ENCODE peak calls at places on chromosome 19, in four cellular contexts. M, O, R and P are unnamed samples.

GRCh38 chr19:4373601-4374441 is 26.5 kb downstream of the SH3GL1 start:
- DNase-seq in M (no peak), O (peak; percentile 55), R (no peak), P (no peak)

GRCh38 chr19:2611483-2612464 is 90.7 kb downstream of the GNG7 start:
- DNase-seq in M (no peak), O (peak; percentile 19), R (no peak), P (no peak)

GRCh38 chr19:35090160-35090794 is 25.3 kb upstream of the FXYD3 start:
- DNase-seq in M (peak; percentile 33), O (no peak), R (peak; percentile 76), P (peak; percentile 68)

GRCh38 chr19:45016388-45017314 is 15.4 kb downstream of the RELB start:
- DNase-seq in M (peak; percentile 21), O (peak; percentile 40), R (peak; percentile 80), P (peak; percentile 76)

GRCh38 chr19:7917292-7918061 is 2.7 kb upstream of the SNAPC2 start:
- DNase-seq in M (no peak), O (no peak), R (peak; percentile 63), P (no peak)

GRCh38 chr19:36916991-36917390 is 859 bp downstream of the ZNF568 start:
- DNase-seq in M (no peak), O (no peak), R (peak; percentile 2), P (no peak)

GRCh38 chr19:9911524-9911923 is 24.8 kb downstream of the OLFM2 start:
- DNase-seq in M (no peak), O (no peak), R (no peak), P (no peak)

GRCh38 chr19:54196514-54196913 is 4.1 kb upstream of the RPS9 start:
- DNase-seq in M (no peak), O (no peak), R (no peak), P (no peak)

GRCh38 chr19:28641395-28641794 is 571.6 kb downstream of the UQCRFS1 start:
- DNase-seq in M (no peak), O (no peak), R (no peak), P (no peak)

GRCh38 chr19:28644261-28644660 is 568.7 kb downstream of the UQCRFS1 start:
- DNase-seq in M (no peak), O (no peak), R (no peak), P (no peak)

GRCh38 chr19:28642787-28643186 is 570.2 kb downstream of the UQCRFS1 start:
- DNase-seq in M (no peak), O (no peak), R (no peak), P (no peak)

GRCh38 chr19:28640506-28640905 is 572.4 kb downstream of the UQCRFS1 start:
- DNase-seq in M (no peak), O (no peak), R (no peak), P (no peak)

DNA sequence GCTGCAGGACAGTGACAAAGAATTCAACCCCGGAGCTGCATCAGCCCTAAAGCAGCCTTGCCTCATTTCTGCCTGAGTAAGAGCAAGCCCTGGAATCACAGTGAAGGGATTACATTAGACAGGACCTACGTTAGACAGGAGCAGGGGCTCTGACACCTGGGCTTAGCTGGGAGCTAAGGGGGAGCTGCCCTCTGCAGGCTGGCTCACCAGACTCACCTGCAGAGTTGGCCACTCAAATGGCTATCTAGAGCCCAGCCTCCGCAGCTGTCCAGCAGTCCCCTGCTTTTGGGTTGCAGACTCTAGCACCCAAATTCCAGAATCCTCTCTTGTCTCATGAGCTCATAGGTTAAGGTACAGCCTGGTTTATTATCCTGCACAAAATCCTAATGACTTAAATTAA is 569.7 kb downstream of the UQCRFS1 start:
- DNase-seq in M (no peak), O (no peak), R (no peak), P (no peak)
- H3K4me1 ChIP-seq in M (no peaks in the 10 kb centered on the region), O (no peaks in the 10 kb centered on the region), R (no peaks in the 10 kb centered on the region), P (no peaks in the 10 kb centered on the region)

DNA sequence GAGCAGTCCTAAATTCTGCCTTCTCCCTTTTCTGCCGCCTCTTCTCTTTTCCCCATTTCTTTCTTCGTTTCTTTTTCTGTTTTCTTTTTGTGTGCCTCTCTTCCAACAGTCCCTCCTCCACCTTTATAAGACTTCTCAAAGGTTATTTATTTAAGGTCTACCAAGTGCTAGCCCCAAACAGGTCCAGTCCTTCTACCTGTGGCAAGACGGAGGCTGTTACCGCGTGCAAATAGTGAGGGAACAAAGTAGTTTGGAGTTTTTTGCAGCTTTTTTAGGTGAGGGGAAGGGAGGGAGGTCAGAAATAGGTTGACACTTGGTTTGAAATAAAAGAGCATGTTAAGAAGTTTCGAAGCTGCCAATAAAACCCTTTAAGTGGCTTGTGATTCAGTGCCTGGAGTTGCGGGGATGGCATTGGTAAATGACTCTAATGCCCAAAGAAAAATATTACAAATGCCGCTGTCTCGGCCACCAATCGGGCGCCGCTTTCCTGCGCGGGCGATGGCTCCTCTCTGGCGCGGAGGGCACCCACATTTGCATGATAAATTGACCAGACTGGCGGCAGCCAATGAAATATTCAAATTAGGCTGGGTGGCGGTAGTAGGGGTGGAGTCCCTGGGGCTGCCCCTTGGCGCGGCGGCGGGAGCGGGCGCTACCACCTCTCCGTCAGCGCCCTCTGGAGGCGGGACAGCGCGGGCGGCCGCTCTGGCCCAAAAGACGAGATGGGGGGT is 7.5 kb upstream of the TSHZ3 start:
- DNase-seq in M (no peak), O (peak; percentile 34), R (peak; percentile 52), P (peak; percentile 31)
- TF ChIP-seq CTCF in M (peak; percentile 40), O (peak; percentile 69), R (no peak), P (peak; percentile 32)

GRCh38 chr19:30471441-30471840 is 99.3 kb downstream of the ZNF536 start:
- DNase-seq in M (no peak), O (no peak), R (no peak), P (no peak)
- H3K4me1 ChIP-seq in M (no peaks in the 10 kb centered on the region), O (no peaks in the 10 kb centered on the region), R (no peaks in the 10 kb centered on the region), P (no peaks in the 10 kb centered on the region)

DNA sequence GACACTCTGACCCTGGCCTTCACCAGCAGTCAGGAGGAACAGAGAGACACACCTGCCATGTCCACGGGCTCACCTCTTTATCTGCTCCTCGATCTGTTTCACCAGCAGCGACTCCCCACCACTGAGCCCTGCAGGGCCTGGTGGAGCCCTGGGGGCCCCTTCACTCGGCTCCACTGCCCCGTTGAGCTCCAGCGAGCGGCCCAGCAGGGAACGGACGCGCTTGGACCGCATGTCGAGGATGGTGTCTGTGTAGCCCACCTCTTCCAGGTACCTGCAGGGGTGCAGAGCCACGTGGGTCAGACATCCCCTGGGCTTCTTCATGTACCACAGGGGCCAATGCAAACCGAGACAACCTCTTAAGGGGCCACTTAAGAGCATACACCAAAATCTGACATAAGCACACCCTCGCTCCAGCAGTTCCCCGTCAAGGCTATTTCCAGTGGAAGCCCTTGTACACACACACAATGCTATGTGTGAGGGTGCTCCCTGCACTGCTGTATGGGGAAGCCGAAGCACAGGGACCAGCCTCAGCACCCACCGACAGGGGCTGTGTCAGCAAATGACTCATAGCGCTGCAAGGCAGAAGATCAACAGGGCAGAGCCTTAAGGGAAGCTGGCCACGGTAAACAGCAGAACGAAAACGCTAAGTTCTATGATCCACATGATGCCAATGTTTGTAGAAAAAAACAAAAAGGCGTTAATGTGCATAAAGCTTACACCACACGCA is 12.7 kb upstream of the FKRP start:
- DNase-seq in M (no peak), O (no peak), R (no peak), P (no peak)
- TF ChIP-seq CTCF in M (no peak), O (no peak), R (no peak), P (no peak)